ENCODE peak calls at places on chromosomes 1 and 21, in ten cellular contexts. M, N, X, Y, F, Q, A, E, T and P are unnamed samples.

GRCh38 chr1:169894424-169895145 is 889 bp upstream of the SCYL3 start:
- DNase-seq in M (no peak), N (no peak), X (no peak), Y (no peak), F (no peak), Q (no peak), A (no peak), E (peak; percentile 16), T (no peak), P (no peak)

GRCh38 chr1:11728126-11728806 is 7.7 kb upstream of the AGTRAP start:
- DNase-seq in M (no peak), N (no peak), X (no peak), Y (no peak), F (no peak), Q (no peak), A (no peak), E (no peak), T (no peak), P (no peak)

GRCh38 chr1:71950579-71950978 is 331.8 kb downstream of the NEGR1 start:
- DNase-seq in M (peak; percentile 0), N (no peak), X (no peak), Y (no peak), F (no peak), Q (no peak), A (no peak), E (no peak), T (no peak), P (no peak)

GRCh38 chr1:97919568-97920261 is 1.1 kb downstream of the DPYD start:
- DNase-seq in M (peak; percentile 32), N (no peak), X (no peak), Y (no peak), F (no peak), Q (no peak), A (no peak), E (no peak), T (no peak), P (no peak)

GRCh38 chr21:29347274-29347681 is 48.6 kb downstream of the BACH1 start:
- DNase-seq in M (no peak), N (no peak), X (no peak), Y (no peak), F (no peak), Q (no peak), A (no peak), E (no peak), T (no peak), P (no peak)

GRCh38 chr1:27380223-27380622 is 2.9 kb downstream of the CD164L2 start:
- DNase-seq in M (no peak), N (no peak), X (no peak), Y (no peak), F (no peak), Q (no peak), A (no peak), E (no peak), T (no peak), P (no peak)

GRCh38 chr1:53294557-53294956 is 33.3 kb downstream of the LRP8 start:
- DNase-seq in M (peak; percentile 67), N (no peak), X (no peak), Y (no peak), F (no peak), Q (no peak), A (no peak), E (no peak), T (no peak), P (no peak)

GRCh38 chr1:83508485-83509151 is 490.3 kb downstream of the TTLL7 start:
- DNase-seq in M (no peak), N (no peak), X (no peak), Y (no peak), F (no peak), Q (peak; percentile 43), A (no peak), E (no peak), T (no peak), P (no peak)

GRCh38 chr1:246814890-246815289 is 90.7 kb downstream of the SCCPDH start:
- DNase-seq in M (no peak), N (no peak), X (no peak), Y (no peak), F (no peak), Q (no peak), A (no peak), E (no peak), T (no peak), P (no peak)

GRCh38 chr1:1136547-1137230 is 20.8 kb upstream of the C1orf159 start:
- DNase-seq in M (no peak), N (no peak), X (no peak), Y (no peak), F (peak; percentile 91), Q (no peak), A (no peak), E (no peak), T (peak; percentile 69), P (no peak)

GRCh38 chr1:218475699-218476098 is 130.6 kb downstream of the TGFB2 start:
- DNase-seq in M (no peak), N (no peak), X (no peak), Y (no peak), F (no peak), Q (no peak), A (no peak), E (no peak), T (no peak), P (no peak)

GRCh38 chr1:82226198-82226505 is 425.4 kb downstream of the ADGRL2 start:
- DNase-seq in M (peak; percentile 89), N (no peak), X (no peak), Y (no peak), F (no peak), Q (no peak), A (no peak), E (no peak), T (no peak), P (no peak)

GRCh38 chr1:3564921-3565831 is 46.1 kb downstream of the MEGF6 start:
- DNase-seq in M (no peak), N (no peak), X (peak; percentile 28), Y (no peak), F (peak; percentile 40), Q (no peak), A (no peak), E (no peak), T (peak; percentile 75), P (no peak)

GRCh38 chr1:226831953-226832352 is 38.5 kb upstream of the PSEN2 start:
- DNase-seq in M (no peak), N (no peak), X (no peak), Y (no peak), F (no peak), Q (no peak), A (no peak), E (no peak), T (no peak), P (no peak)

GRCh38 chr1:209627349-209628196 is 24.7 kb downstream of the LAMB3 start:
- DNase-seq in M (no peak), N (peak; percentile 66), X (peak; percentile 70), Y (peak; percentile 83), F (peak; percentile 79), Q (peak; percentile 79), A (peak; percentile 35), E (peak; percentile 76), T (peak; percentile 90), P (no peak)

GRCh38 chr1:3767328-3767925 is 5.1 kb upstream of the SMIM1 start:
- DNase-seq in M (no peak), N (no peak), X (no peak), Y (no peak), F (no peak), Q (no peak), A (no peak), E (no peak), T (no peak), P (no peak)

GRCh38 chr1:153547560-153548551 is 1.2 kb downstream of the S100A3 start:
- DNase-seq in M (peak; percentile 12), N (no peak), X (no peak), Y (no peak), F (no peak), Q (peak; percentile 19), A (no peak), E (no peak), T (no peak), P (no peak)

GRCh38 chr21:25573409-25574206 is 33.7 kb downstream of the MRPL39 start:
- DNase-seq in M (peak; percentile 94), N (no peak), X (no peak), Y (no peak), F (no peak), Q (no peak), A (peak; percentile 24), E (no peak), T (no peak), P (no peak)

GRCh38 chr1:16266411-16267118 is 29.6 kb upstream of the CPLANE2 start:
- DNase-seq in M (no peak), N (no peak), X (no peak), Y (no peak), F (no peak), Q (no peak), A (no peak), E (no peak), T (no peak), P (no peak)
- TF ChIP-seq CTCF in M (no peak), N (no peak), X (no peak), Y (no peak), F (no peak), Q (no peak), A (no peak), E (no peak), T (no peak), P (no peak)

DNA sequence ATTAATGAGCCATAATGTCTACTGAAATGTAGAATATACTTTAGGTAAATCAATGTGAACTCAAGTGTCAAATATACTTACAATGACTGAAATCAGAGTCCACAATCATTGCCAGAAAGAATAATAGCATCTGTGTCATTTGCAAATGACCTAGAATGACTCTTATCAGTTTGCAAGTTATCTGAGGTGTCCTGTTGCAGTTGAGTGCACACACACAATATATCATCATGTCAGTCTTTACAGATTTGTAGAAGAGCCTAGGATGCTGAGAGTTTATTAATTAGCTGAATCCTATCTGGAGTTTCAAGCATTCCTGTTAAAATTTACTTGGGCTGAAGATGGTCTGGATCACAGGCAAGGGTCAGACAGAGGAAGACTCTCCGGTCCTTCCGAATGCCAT is 324.0 kb upstream of the GREM2 start:
- DNase-seq in M (no peak), N (no peak), X (no peak), Y (no peak), F (no peak), Q (no peak), A (no peak), E (no peak), T (no peak), P (no peak)
- H3K9me3 ChIP-seq in M (peaks cover 9% of the 10 kb centered on the region), N (peaks cover 8% of the 10 kb centered on the region), X (no peaks in the 10 kb centered on the region), Y (peaks cover 5% of the 10 kb centered on the region), F (peaks cover 27% of the 10 kb centered on the region), Q (no peaks in the 10 kb centered on the region), A (peaks cover 24% of the 10 kb centered on the region), E (peaks cover 3% of the 10 kb centered on the region), T (no peaks in the 10 kb centered on the region), P (peaks cover 5% of the 10 kb centered on the region)

DNA sequence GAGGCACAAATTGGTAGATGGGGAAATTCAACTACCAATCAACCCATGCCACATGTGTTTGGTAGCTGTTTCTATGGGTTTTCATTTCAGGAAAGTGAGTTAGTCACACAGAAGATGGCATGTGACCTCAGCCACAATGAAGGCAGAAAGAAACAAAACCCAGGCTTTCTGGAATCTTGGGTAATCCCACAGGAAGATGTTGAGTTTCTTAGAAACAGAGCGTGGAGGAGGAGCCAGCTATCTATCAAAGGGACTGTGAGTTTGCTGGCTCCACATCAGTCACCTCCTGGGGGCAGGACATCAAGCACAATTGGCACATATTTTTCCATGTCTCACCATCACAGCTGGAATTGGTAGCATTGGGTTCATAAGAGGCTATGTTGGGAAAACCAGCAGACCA is 188.9 kb upstream of the PLXNA2 start:
- DNase-seq in M (peak; percentile 58), N (no peak), X (no peak), Y (no peak), F (no peak), Q (no peak), A (no peak), E (no peak), T (peak; percentile 47), P (no peak)
- TF ChIP-seq CTCF in M (no peak), N (no peak), X (no peak), Y (no peak), F (no peak), Q (no peak), A (no peak), E (no peak), T (no peak), P (no peak)

GRCh38 chr21:23101111-23101510 is 2102.9 kb downstream of the NCAM2 start:
- DNase-seq in M (no peak), N (no peak), X (no peak), Y (no peak), F (no peak), Q (no peak), A (no peak), E (no peak), T (no peak), P (no peak)
- H3K9me3 ChIP-seq in M (peaks cover 31% of the 10 kb centered on the region), N (no peaks in the 10 kb centered on the region), X (no peaks in the 10 kb centered on the region), Y (no peaks in the 10 kb centered on the region), F (peaks cover 28% of the 10 kb centered on the region), Q (no peaks in the 10 kb centered on the region), A (peaks cover 16% of the 10 kb centered on the region), E (no peaks in the 10 kb centered on the region), T (no peaks in the 10 kb centered on the region), P (no peaks in the 10 kb centered on the region)